ENCODE peak calls at places on chromosomes 6 and 20, in seven cellular contexts. Y is skeletal muscle cell, Z is choroid plexus epithelial cell, B is Peyer's patch, Q is uterus, N is bronchial epithelial cell, F is fibroblast of lung. L is an unnamed sample.

GRCh38 chr6:44012078-44012493 is 115.2 kb downstream of the MRPL14 start:
- DNase-seq in B (no peak), N (peak; percentile 99), Y (peak; percentile 99), F (peak; percentile 98), Q (peak; percentile 10), Z (peak; percentile 79), L (no peak)

GRCh38 chr6:132188865-132189264 is 212.4 kb downstream of the MOXD1 start:
- DNase-seq in Q (no peak), Y (peak; percentile 64), B (no peak), F (peak; percentile 92), N (peak; percentile 67), Z (peak; percentile 79), L (no peak)

GRCh38 chr6:78746457-78746856 is 120.9 kb upstream of the IRAK1BP1 start:
- DNase-seq in F (peak; percentile 75), Z (no peak), Q (no peak), B (no peak), Y (peak; percentile 2), N (no peak), L (no peak)

GRCh38 chr20:675453-676314 is at the start of gene SCRT2:
- DNase-seq in Y (peak; percentile 25), Q (peak; percentile 79), B (peak; percentile 25), Z (peak; percentile 75), F (peak; percentile 66), N (peak; percentile 22), L (peak; percentile 83)

GRCh38 chr6:193773-194310 is 98.4 kb upstream of the DUSP22 start:
- DNase-seq in Q (no peak), F (no peak), N (no peak), Z (no peak), Y (no peak), B (no peak), L (no peak)

GRCh38 chr6:161211380-161212035 is 62.4 kb downstream of the AGPAT4 start:
- DNase-seq in B (no peak), F (no peak), Z (no peak), N (no peak), Q (no peak), Y (no peak), L (no peak)

GRCh38 chr6:88089708-88090107 is 42.1 kb downstream of the SPACA1 start:
- DNase-seq in F (no peak), N (no peak), Q (no peak), B (no peak), Z (no peak), Y (no peak), L (no peak)

GRCh38 chr6:1591243-1591642 is 18.5 kb upstream of the FOXC1 start:
- DNase-seq in B (no peak), Y (no peak), N (no peak), F (no peak), Z (no peak), Q (no peak), L (no peak)

GRCh38 chr6:142907017-142907470 is 37.9 kb downstream of the HIVEP2 start:
- DNase-seq in N (no peak), Y (no peak), B (no peak), Q (no peak), F (no peak), Z (no peak), L (no peak)

DNA sequence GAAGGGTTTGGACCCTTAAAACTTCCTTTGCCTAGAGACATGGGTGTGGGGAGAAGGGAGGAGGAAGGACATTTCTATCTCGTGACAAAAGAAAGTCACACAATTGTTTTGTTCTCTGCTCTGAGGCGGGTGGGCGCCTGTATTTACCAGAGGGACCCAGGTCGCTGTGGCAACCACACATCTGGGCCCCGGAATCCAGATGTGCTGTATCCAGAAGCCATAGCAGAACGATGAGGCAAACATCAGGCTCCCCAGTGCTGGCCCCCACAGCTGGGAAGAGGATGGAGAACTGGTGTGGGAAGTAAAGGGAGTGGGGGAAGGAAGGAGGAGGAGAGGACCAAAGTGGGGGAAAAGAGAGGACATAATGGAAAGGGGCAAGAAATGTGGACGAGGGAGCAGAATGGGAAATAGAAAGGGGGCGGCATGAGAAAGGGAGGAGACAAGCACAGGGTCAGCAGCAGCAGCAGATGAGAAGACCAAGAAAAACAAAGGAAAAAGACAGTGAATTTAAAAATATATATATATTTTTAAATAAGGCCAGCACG is 3.4 kb upstream of the TNXB start:
- DNase-seq in Y (no peak), B (no peak), Z (no peak), F (no peak), Q (peak; percentile 78), N (no peak), L (no peak)
- H3K4me3 ChIP-seq in Y (no peak overlapping the region), B (no peak overlapping the region), Z (no peak overlapping the region), F (no peak overlapping the region), Q (no peak overlapping the region), N (no peak overlapping the region), L (no peak overlapping the region)

GRCh38 chr6:30171677-30172471 is 8.5 kb downstream of the TRIM15 start:
- DNase-seq in B (no peak), Y (no peak), Z (peak; percentile 74), Q (no peak), N (no peak), F (peak; percentile 12), L (no peak)
- H3K4me3 ChIP-seq in B (no peak overlapping the region), Y (no peak overlapping the region), Z (peak overlapping the region; percentile 8), Q (no peak overlapping the region), N (no peak overlapping the region), F (no peak overlapping the region), L (no peak overlapping the region)

GRCh38 chr6:140271759-140272377 is 897.4 kb upstream of the CITED2 start:
- DNase-seq in Z (no peak), N (no peak), F (no peak), Q (no peak), Y (no peak), B (no peak), L (no peak)

GRCh38 chr6:140274548-140274947 is 900.1 kb upstream of the CITED2 start:
- DNase-seq in B (no peak), Z (no peak), Y (no peak), F (no peak), N (no peak), Q (no peak), L (no peak)

GRCh38 chr6:140275725-140276124 is 901.3 kb upstream of the CITED2 start:
- DNase-seq in N (peak; percentile 39), B (no peak), Q (no peak), F (no peak), Z (no peak), Y (no peak), L (no peak)

GRCh38 chr6:140264451-140264850 is 890.0 kb upstream of the CITED2 start:
- DNase-seq in Y (no peak), Z (no peak), Q (no peak), N (no peak), F (peak; percentile 75), B (no peak), L (no peak)

DNA sequence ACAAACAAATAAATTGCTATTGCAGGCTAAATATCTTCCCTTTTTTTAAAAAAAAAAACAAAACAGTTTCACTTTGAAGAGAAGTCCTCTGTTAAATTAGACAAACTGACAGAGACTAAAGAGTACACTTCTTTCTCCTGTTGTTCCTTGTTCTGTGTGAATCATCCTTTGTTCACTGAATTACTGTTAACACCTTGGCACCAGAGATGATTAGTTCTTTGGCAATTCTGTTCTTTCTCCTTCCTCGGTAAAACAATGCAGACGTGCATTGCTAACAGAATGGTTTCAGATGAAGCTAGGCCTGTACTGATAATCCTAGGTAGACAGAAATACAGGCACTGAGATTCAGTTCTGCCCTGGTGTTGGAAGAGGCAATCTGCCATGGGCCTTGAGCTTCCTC is 895.3 kb upstream of the CITED2 start:
- DNase-seq in Q (no peak), B (no peak), N (peak; percentile 85), Z (no peak), F (peak; percentile 52), Y (no peak), L (no peak)
- H3K4me3 ChIP-seq in Q (no peak overlapping the region), B (no peak overlapping the region), N (no peak overlapping the region), Z (no peak overlapping the region), F (no peak overlapping the region), Y (no peak overlapping the region), L (no peak overlapping the region)

DNA sequence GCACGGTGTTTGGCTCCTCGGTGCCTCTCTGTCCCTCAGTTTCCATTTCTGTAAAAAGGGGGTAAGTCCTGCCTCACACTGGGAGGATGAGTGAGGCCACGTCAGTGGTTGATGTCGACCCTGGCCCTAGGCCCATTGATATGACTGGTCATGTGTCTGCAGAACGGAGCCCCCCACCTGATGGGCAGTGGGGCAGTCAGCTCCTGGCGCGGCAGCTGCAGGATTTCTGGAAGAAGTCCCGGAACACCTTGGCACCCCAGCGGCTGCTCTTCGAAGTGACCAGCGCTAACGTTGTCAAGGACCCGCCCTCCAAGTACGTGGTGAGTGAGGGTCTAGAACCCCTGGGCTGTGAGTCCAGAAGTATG is 1.2 kb downstream of the SNX21 start:
- DNase-seq in Q (no peak), N (no peak), F (no peak), Z (no peak), B (no peak), Y (no peak), L (no peak)
- H3K4me3 ChIP-seq in Q (peak overlapping the region; percentile 83), N (no peak overlapping the region), F (peak overlapping the region; percentile 74), Z (peak overlapping the region; percentile 73), B (peak overlapping the region; percentile 72), Y (peak overlapping the region; percentile 74), L (peak overlapping the region; percentile 92)

L was measured in ascending aorta.